ENCODE peak calls at places on chromosomes 16 and 17, in nine cellular contexts. X is B cell; O is ureter; V is neural crest cell; Y is Daoy; B is caudate nucleus; P is activated T-cell treated with anti-CD3 and anti-CD28 coated beads, Interleukin-2, amount 50 U/mL, for 72 hours; D is RPMI7951; K is effector memory CD4-positive, alpha-beta T cell. M is an unnamed sample.

GRCh38 chr17:41494524-41494923 is 4.8 kb upstream of the KRT36 start:
- DNase-seq in X (no peak), K (no peak), O (no peak), D (peak), V (no peak), Y (peak), P (no peak), B (no peak), M (no peak)

GRCh38 chr17:7068268-7068667 is 11.8 kb downstream of the CLEC10A start:
- DNase-seq in B (no peak), O (no peak), Y (no peak), V (no peak), X (no peak), P (no peak), K (no peak), D (no peak), M (no peak)

GRCh38 chr17:46758614-46759013 is 59.9 kb downstream of the WNT3 start:
- DNase-seq in K (no peak), D (no peak), X (no peak), P (no peak), Y (no peak), B (no peak), V (no peak), O (no peak), M (no peak)

GRCh38 chr17:73309727-73310555 is 1.9 kb downstream of the CDC42EP4 start:
- DNase-seq in B (no peak), X (no peak), D (no peak), P (no peak), V (peak), Y (no peak), O (no peak), K (no peak), M (peak)

GRCh38 chr16:4327782-4328579 is 12.1 kb downstream of the GLIS2 start:
- DNase-seq in V (peak), B (peak), K (no peak), P (peak), Y (peak), X (peak), D (peak), O (peak), M (peak)

GRCh38 chr16:71645450-71645849 is 19.5 kb downstream of the MARVELD3 start:
- DNase-seq in O (no peak), Y (peak), K (no peak), D (peak), P (no peak), X (no peak), V (no peak), B (no peak), M (no peak)

GRCh38 chr17:8067806-8068205 is 19.7 kb downstream of the ALOX12B start:
- DNase-seq in Y (no peak), B (no peak), D (no peak), K (no peak), V (no peak), X (no peak), P (no peak), O (no peak), M (no peak)

GRCh38 chr17:81528651-81529436 is 667 bp downstream of the FSCN2 start:
- DNase-seq in V (no peak), D (no peak), X (no peak), O (no peak), P (no peak), Y (no peak), B (no peak), K (no peak), M (no peak)

GRCh38 chr17:1762233-1762905 is 509 bp downstream of the SERPINF1 start:
- DNase-seq in X (no peak), B (no peak), O (no peak), K (no peak), V (no peak), P (no peak), D (peak), Y (no peak), M (no peak)

GRCh38 chr17:64920419-64921172 is 1.3 kb upstream of the LRRC37A3 start:
- DNase-seq in O (no peak), P (no peak), X (no peak), Y (no peak), K (no peak), B (no peak), V (no peak), D (no peak), M (no peak)

GRCh38 chr17:49565948-49566491 is 9.7 kb upstream of the NXPH3 start:
- DNase-seq in X (peak), P (no peak), O (peak), V (no peak), Y (no peak), B (no peak), K (no peak), D (no peak), M (no peak)

GRCh38 chr17:48351916-48352332 is 78.1 kb downstream of the SKAP1 start:
- DNase-seq in V (no peak), B (no peak), O (no peak), D (peak), K (no peak), X (peak), P (no peak), Y (peak), M (peak)

GRCh38 chr17:49612721-49613120 is 37.0 kb downstream of the NXPH3 start:
- DNase-seq in B (no peak), P (no peak), D (no peak), O (no peak), Y (no peak), X (no peak), K (no peak), V (no peak), M (no peak)

GRCh38 chr17:13437966-13438779 is 163.6 kb downstream of the HS3ST3A1 start:
- DNase-seq in O (no peak), V (peak), X (no peak), Y (peak), D (peak), K (no peak), P (no peak), B (no peak), M (peak)

GRCh38 chr17:70365098-70365583 is 195.8 kb downstream of the KCNJ2 start:
- DNase-seq in Y (peak), D (no peak), B (no peak), O (no peak), K (no peak), V (no peak), P (no peak), X (no peak), M (no peak)

GRCh38 chr17:76500074-76500744 is 1.0 kb downstream of the RHBDF2 start:
- DNase-seq in X (no peak), D (no peak), B (no peak), O (no peak), V (no peak), Y (no peak), K (no peak), P (no peak), M (no peak)

GRCh38 chr17:28402224-28402630 is 3.8 kb downstream of the SLC46A1 start:
- DNase-seq in Y (no peak), B (no peak), K (no peak), P (no peak), X (no peak), D (no peak), O (no peak), V (no peak), M (no peak)

GRCh38 chr16:23269248-23270091 is 32.6 kb upstream of the SCNN1B start:
- DNase-seq in Y (no peak), B (no peak), K (no peak), D (no peak), O (no peak), P (no peak), V (no peak), X (no peak), M (no peak)

GRCh38 chr16:57131351-57131970 is 39.1 kb downstream of the CPNE2 start:
- DNase-seq in K (no peak), Y (no peak), X (no peak), B (peak), P (no peak), D (no peak), O (no peak), V (no peak), M (no peak)

GRCh38 chr16:30010817-30011504 is at the start of gene DOC2A:
- DNase-seq in P (no peak), V (peak), D (no peak), Y (no peak), X (peak), O (no peak), K (no peak), B (no peak), M (peak)

GRCh38 chr16:67163903-67164558 is 514 bp upstream of the HSF4 start:
- DNase-seq in K (no peak), D (no peak), V (no peak), X (peak), B (peak), P (peak), O (no peak), Y (no peak), M (no peak)

GRCh38 chr16:4388275-4389021 is 16.8 kb downstream of the VASN start:
- DNase-seq in V (no peak), O (no peak), X (no peak), Y (no peak), B (no peak), P (no peak), K (no peak), D (no peak), M (no peak)

GRCh38 chr16:71479420-71479819 is 9.7 kb downstream of the ZNF19 start:
- DNase-seq in Y (peak), O (no peak), X (no peak), D (peak), B (no peak), V (no peak), P (no peak), K (no peak), M (no peak)

GRCh38 chr17:50845260-50846147 is 10.1 kb downstream of the WFIKKN2 start:
- DNase-seq in K (no peak), D (peak), Y (no peak), O (no peak), V (no peak), P (no peak), X (no peak), B (no peak), M (no peak)

GRCh38 chr16:57637020-57637419 is 8.6 kb downstream of the ADGRG1 start:
- DNase-seq in D (no peak), B (no peak), K (no peak), O (no peak), Y (no peak), P (no peak), X (no peak), V (no peak), M (no peak)

GRCh38 chr16:3642397-3643094 is 11.9 kb upstream of the DNASE1 start:
- DNase-seq in X (no peak), K (no peak), P (no peak), O (peak), B (no peak), V (no peak), D (peak), Y (peak), M (no peak)

GRCh38 chr16:84686702-84687298 is 13.0 kb upstream of the USP10 start:
- DNase-seq in B (no peak), P (no peak), O (no peak), V (no peak), Y (no peak), K (no peak), X (no peak), D (peak), M (no peak)

M was measured in neuronal stem cell.